ENCODE peak calls at places on chromosomes 6 and 20, in four cellular contexts. S is AG04450; T is left lung; K is CD4-positive, alpha-beta memory T cell. X is an unnamed sample.

GRCh38 chr6:126367849-126368248 is 27.9 kb downstream of the CENPW start:
- DNase-seq in K (no peak), T (no peak), S (no peak), X (no peak)

GRCh38 chr6:33974030-33974429 is 170.2 kb upstream of the MLN start:
- DNase-seq in S (no peak), K (no peak), T (no peak), X (no peak)

GRCh38 chr6:170266061-170266825 is 24.6 kb downstream of the DLL1 start:
- DNase-seq in T (no peak), S (no peak), K (no peak), X (no peak)

GRCh38 chr6:85756982-85757381 is 114.3 kb upstream of the SYNCRIP start:
- DNase-seq in K (no peak), S (no peak), T (no peak), X (no peak)

GRCh38 chr20:10739575-10739974 is 65.8 kb upstream of the JAG1 start:
- DNase-seq in S (no peak), T (no peak), K (no peak), X (no peak)

GRCh38 chr6:73144516-73144915 is 80.8 kb downstream of the KHDC1L start:
- DNase-seq in K (no peak), S (no peak), T (no peak), X (no peak)

GRCh38 chr6:157148391-157149323 is 174.7 kb downstream of the TMEM242 start:
- DNase-seq in S (peak), T (no peak), K (no peak), X (peak)

GRCh38 chr20:20065366-20065765 is 13.0 kb downstream of the CFAP61 start:
- DNase-seq in S (no peak), K (no peak), T (no peak), X (no peak)

GRCh38 chr20:46056970-46057855 is 28.2 kb downstream of the SLC12A5 start:
- DNase-seq in K (no peak), T (peak), S (no peak), X (peak)

GRCh38 chr20:46056027-46056833 is 27.2 kb downstream of the SLC12A5 start:
- DNase-seq in S (no peak), K (no peak), T (no peak), X (no peak)

GRCh38 chr20:46060301-46060881 is 29.4 kb downstream of the NCOA5 start:
- DNase-seq in T (no peak), K (no peak), S (no peak), X (no peak)

GRCh38 chr20:46058656-46059281 is 29.8 kb downstream of the SLC12A5 start:
- DNase-seq in T (no peak), S (no peak), K (no peak), X (no peak)

DNA sequence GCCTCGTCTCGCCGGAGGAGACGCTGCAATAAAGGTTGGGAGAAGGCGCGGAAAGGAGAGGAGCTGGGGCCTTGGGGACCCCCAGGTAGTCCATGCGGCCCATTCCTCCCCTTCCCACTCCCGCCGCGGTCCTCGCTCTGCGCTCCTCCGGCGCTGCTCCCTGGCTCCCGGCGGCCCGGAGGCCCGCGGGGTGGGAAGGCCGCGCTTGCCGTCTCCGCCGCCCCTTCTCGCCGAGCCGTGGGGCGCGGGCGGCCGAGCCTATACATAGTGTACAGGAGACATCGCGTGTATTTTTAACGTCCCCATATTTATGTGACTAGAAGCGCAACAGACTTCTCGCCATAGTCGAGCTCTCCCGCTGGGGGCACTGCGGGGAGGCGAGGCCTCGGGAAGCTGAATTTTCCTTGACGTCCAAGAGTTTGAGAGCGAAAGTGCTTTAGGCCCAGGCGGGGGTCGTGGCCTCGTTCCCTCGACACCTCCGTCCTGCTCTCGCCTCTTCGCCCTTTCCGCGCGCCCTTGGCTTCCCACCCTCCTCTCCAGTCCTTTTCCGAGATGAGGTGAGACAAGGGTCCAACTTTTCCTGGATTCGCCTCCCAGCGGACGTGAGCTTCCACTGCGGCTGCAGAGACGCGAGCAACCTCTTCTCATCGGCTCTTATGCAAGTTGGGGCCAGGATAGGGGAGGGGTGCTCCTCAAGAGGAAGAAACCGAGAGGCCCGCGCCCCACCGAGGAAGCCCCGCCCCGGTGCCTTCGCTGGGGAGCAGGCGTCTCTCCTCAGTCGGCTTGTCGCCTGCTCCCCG is 29.0 kb downstream of the SLC12A5 start:
- DNase-seq in K (no peak), S (no peak), T (peak), X (peak)
- H3K4me3 ChIP-seq in K (no peak), S (peak), T (peak), X (peak)

GRCh38 chr6:2738373-2738979 is 12.2 kb downstream of the MYLK4 start:
- DNase-seq in K (peak), S (peak), T (no peak), X (no peak)
- H3K27ac ChIP-seq in K (no peak), S (no peak), T (no peak), X (no peak)

DNA sequence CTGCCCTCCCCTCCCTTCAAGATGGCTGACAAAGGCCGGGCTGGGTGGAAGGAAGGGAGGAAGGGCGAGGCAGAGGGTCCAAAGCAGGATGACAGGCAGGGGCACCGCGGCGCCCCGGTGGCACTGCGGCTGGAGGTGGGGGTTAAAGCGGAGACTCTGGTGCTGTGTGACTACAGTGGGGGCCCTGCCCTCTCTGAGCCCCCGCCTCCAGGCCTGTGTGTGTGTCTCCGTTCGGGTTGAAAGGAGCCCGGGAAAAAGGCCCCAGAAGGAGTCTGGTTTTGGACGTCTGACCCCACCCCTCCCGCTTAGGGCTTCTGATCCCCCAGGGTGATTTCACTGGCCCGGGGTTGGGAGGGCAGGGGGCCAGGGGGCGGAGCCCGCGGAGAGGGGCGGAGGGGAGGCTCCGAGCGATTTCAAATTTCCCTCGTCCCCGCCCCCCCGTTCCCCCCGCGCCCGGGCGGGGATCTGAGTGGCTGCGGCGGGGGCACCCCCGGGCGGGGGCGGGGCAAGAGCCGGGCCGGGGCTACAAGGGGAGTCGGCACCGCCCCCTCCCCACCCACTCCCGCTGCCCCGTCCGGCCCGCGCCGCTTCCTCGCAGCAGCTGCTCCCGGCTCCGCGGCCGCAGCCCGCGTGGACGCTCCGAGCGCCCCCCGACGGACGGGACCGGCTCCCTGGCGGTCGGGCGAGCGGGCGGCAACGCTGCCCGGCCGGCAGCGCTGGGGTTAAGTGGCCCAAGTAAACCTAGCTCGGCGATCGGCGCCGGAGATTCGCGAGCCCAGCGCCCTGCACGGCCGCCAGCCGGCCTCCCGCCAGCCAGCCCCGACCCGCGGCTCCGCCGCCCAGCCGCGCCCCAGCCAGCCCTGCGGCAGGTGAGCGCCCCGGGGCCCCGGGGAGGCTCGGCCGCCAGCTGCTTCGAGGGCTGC is at the start of gene DNMT3B:
- DNase-seq in T (peak), S (peak), K (peak), X (peak)
- H3K4me3 ChIP-seq in T (peak), S (peak), K (peak), X (peak)

GRCh38 chr6:131643262-131643631 is 6.1 kb downstream of the ENPP3 start:
- DNase-seq in S (no peak), T (no peak), K (no peak), X (no peak)

GRCh38 chr6:131640100-131640499 is 3.0 kb downstream of the ENPP3 start:
- DNase-seq in K (no peak), T (no peak), S (no peak), X (no peak)

GRCh38 chr6:131642565-131643261 is 5.6 kb downstream of the ENPP3 start:
- DNase-seq in K (no peak), S (no peak), T (no peak), X (no peak)

GRCh38 chr6:131640576-131640975 is 3.5 kb downstream of the ENPP3 start:
- DNase-seq in T (no peak), K (no peak), S (no peak), X (no peak)

DNA sequence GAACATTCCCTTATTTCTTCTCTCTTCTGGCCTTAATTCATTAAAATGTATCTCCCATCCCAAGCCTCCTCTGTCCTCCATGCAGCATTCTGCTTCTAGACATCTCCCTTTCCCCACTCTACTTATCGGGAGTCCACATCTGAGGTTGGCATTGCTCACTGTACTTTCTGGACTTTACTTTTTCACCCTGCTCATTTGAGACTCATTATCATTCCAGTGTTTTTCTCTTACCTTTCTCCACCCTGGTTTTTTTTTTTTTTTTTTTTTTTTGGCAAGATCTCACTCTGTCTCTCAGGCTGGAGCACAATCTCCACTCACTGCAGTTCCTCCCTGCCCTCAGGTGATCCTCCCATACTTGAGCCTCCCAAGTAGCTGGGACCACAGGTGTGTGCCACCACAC is 4.5 kb downstream of the ENPP3 start:
- DNase-seq in K (no peak), S (no peak), T (no peak), X (no peak)
- H3K27ac ChIP-seq in K (no peak), S (no peak), T (no peak), X (no peak)

GRCh38 chr6:44540881-44541280 is 153.4 kb downstream of the CDC5L start:
- DNase-seq in T (no peak), K (no peak), S (no peak), X (no peak)

GRCh38 chr6:44543664-44544063 is 156.2 kb downstream of the CDC5L start:
- DNase-seq in T (no peak), K (no peak), S (no peak), X (peak)

GRCh38 chr6:44545224-44545623 is 157.7 kb downstream of the CDC5L start:
- DNase-seq in T (no peak), S (no peak), K (no peak), X (no peak)

GRCh38 chr6:44539701-44540100 is 152.2 kb downstream of the CDC5L start:
- DNase-seq in S (no peak), T (no peak), K (no peak), X (no peak)

GRCh38 chr6:44542401-44543116 is 155.1 kb downstream of the CDC5L start:
- DNase-seq in K (no peak), T (no peak), S (no peak), X (peak)
- H3K4me3 ChIP-seq in K (no peak), T (no peak), S (no peak), X (no peak)

X was measured in tibial artery.